ENCODE peak calls at places on chromosomes 5 and 9, in seven cellular contexts. Q is epithelial cell of esophagus, E is tibial artery, A is astrocyte of the spinal cord, K is IMR-90, U is GM12864, R is kidney. H is an unnamed sample.

GRCh38 chr9:764105-764524 is 77.4 kb upstream of the DMRT1 start:
- DNase-seq in Q (peak), E (peak), A (peak), K (peak), U (peak), R (no peak), H (no peak)

GRCh38 chr9:121688149-121688680 is 36.8 kb downstream of the DAB2IP start:
- DNase-seq in Q (no peak), E (no peak), A (no peak), K (no peak), U (no peak), R (no peak), H (no peak)

GRCh38 chr5:143506881-143507552 is 103.5 kb upstream of the NR3C1 start:
- DNase-seq in Q (peak), E (no peak), A (peak), K (peak), U (no peak), R (no peak), H (peak)

GRCh38 chr5:132065351-132065937 is 5.0 kb downstream of the IL3 start:
- DNase-seq in Q (peak), E (no peak), A (peak), K (peak), U (peak), R (peak), H (peak)

GRCh38 chr5:44542470-44542869 is 153.2 kb upstream of the FGF10 start:
- DNase-seq in Q (no peak), E (no peak), A (no peak), K (no peak), U (no peak), R (no peak), H (no peak)

GRCh38 chr9:132181796-132182521 is 20.1 kb downstream of the NTNG2 start:
- DNase-seq in Q (no peak), E (no peak), A (no peak), K (peak), U (no peak), R (no peak), H (no peak)

GRCh38 chr5:16464664-16465543 is 696 bp downstream of the ZNF622 start:
- DNase-seq in Q (no peak), E (no peak), A (peak), K (no peak), U (no peak), R (peak), H (no peak)

GRCh38 chr9:33375841-33376321 is 26.5 kb downstream of the AQP7 start:
- DNase-seq in Q (no peak), E (no peak), A (no peak), K (no peak), U (no peak), R (no peak), H (no peak)

GRCh38 chr5:66796306-66797292 is 200.4 kb downstream of the MAST4 start:
- DNase-seq in Q (peak), E (no peak), A (peak), K (peak), U (no peak), R (no peak), H (no peak)

GRCh38 chr5:34736445-34737119 is 80.5 kb downstream of the RAI14 start:
- DNase-seq in Q (peak), E (no peak), A (no peak), K (peak), U (no peak), R (no peak), H (no peak)

GRCh38 chr5:15346738-15347137 is 153.2 kb upstream of the FBXL7 start:
- DNase-seq in Q (no peak), E (no peak), A (no peak), K (no peak), U (no peak), R (no peak), H (no peak)

GRCh38 chr5:77102549-77102948 is 15.5 kb upstream of the ZBED3 start:
- DNase-seq in Q (no peak), E (no peak), A (no peak), K (no peak), U (no peak), R (no peak), H (no peak)

DNA sequence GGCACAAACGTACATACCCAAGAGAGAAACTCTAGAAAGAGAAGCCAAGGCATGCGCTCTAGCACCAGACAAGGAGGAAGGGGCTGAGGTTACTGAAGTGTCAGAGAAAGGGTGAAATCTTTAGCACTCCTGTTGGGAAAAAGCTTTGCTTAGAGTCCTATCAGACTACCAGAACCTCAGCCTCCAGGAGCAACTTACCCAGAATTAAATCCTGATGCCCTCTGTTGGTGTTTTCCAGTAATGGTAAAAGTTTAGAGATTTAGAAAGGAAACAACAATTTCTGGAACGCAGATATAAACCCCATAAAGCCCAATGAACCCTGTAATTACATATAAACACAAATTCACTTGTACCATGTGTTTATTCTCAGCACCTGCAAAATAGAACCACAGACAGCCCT is 33.2 kb upstream of the ASTN2 start:
- DNase-seq in Q (no peak), E (no peak), A (no peak), K (no peak), U (no peak), R (no peak), H (no peak)
- TF ChIP-seq CTCF in Q (no peak), E (no peak), A (no peak), K (peak), U (no peak), R (no peak), H (no peak)

DNA sequence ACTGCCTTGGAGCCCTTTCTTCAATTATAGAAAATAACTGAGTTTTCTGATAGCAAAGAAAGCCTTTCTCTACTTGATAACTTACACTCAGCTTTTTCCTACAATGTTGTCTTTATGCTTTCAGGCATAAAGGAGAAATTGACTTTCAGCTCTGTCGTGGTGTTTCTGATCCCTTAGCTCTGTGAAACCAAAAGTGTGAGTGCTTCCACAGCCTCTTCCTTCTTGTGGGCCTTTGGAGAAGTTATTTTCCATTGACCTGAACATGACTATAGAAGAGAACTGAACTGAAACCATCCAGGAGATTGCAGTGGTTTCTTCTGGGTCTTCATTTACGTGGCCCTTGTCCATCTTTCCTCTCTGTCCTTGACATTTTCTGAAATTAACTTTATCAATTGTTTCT is 59.5 kb upstream of the EQTN start:
- DNase-seq in Q (no peak), E (no peak), A (no peak), K (no peak), U (no peak), R (no peak), H (no peak)
- H3K4me3 ChIP-seq in Q (no peak), E (no peak), A (no peak), K (no peak), U (no peak), R (no peak), H (no peak)

DNA sequence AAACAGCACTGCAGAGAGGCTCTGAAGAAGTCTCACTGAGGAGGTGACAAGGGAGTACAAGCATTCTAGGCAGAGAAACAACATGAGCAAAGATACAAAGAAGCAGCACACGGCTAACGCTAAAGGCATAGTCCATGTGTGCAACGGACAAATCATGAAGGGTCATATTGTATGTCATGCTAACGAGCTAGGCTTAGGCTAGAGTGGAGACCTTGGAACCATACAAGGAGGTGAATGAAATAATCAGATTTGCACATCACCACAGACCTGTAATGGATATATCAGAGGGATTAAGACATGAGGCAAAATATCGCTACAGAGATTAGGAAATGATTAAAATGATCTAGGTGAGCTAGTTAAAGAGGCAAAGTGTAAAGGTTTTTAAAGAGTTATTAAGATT is 145.6 kb downstream of the NFIB start:
- DNase-seq in Q (no peak), E (no peak), A (no peak), K (no peak), U (no peak), R (no peak), H (no peak)
- TF ChIP-seq CTCF in Q (no peak), E (no peak), A (no peak), K (no peak), U (no peak), R (no peak), H (no peak)

GRCh38 chr5:40685952-40686351 is 6.2 kb downstream of the PTGER4 start:
- DNase-seq in Q (no peak), E (no peak), A (no peak), K (no peak), U (no peak), R (no peak), H (no peak)
- H3K4me3 ChIP-seq in Q (no peak), E (no peak), A (no peak), K (no peak), U (no peak), R (peak), H (no peak)

DNA sequence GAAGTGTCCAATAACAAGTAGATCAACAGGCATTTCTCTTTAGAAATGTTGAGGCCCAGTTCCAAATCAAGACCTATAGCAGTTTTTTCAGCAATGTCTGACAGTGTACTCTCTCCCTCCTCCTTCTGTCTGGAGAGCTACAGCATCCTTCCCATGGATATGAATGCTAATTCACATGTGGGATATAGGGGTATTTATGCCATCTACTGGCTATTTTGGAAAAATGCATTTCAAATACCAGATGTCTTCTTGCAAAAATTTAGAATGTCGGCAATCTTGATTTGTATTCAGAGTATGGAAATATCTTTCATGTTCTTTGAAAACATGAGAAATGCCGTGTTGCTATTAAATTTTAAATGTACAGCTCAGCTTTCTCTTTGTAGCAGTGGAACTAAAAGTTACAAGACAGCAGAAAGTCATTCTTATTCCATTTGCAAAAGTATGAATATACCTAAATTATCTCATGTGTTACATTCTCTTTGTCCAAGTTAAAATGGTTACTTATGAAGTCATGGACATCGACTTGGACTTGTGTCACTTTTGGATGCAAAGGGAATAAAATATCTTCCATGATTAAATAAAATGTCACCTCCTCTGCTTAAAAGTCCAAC is 647.8 kb downstream of the TAF11L14 start:
- DNase-seq in Q (peak), E (no peak), A (peak), K (peak), U (no peak), R (no peak), H (peak)
- TF ChIP-seq CTCF in Q (peak), E (peak), A (peak), K (peak), U (peak), R (peak), H (peak)

GRCh38 chr5:78268361-78268760 is 26.1 kb downstream of the AP3B1 start:
- DNase-seq in Q (no peak), E (no peak), A (no peak), K (no peak), U (no peak), R (no peak), H (no peak)
- H3K4me3 ChIP-seq in Q (no peak), E (no peak), A (no peak), K (no peak), U (no peak), R (no peak), H (no peak)

H was measured in astrocyte of the cerebellum.